ENCODE peak calls at places on chromosomes 7 and 10, in seven cellular contexts. W is Caco-2, N is lower lobe of right lung, U is thoracic aorta, H is mammary epithelial cell, P is HCT116, L is adrenal gland. E is an unnamed sample.

GRCh38 chr7:5702876-5703571 is 78.4 kb downstream of the RNF216 start:
- DNase-seq in U (no peak), L (peak; percentile 51), N (no peak), H (peak; percentile 60), P (peak; percentile 24), W (no peak), E (no peak)

GRCh38 chr7:133109816-133110215 is 27.9 kb upstream of the CHCHD3 start:
- DNase-seq in U (no peak), H (peak; percentile 3), L (no peak), N (no peak), P (no peak), W (no peak), E (no peak)

GRCh38 chr10:96501985-96502384 is 11.7 kb downstream of the TLL2 start:
- DNase-seq in L (no peak), U (no peak), N (no peak), W (no peak), P (peak; percentile 79), H (peak; percentile 94), E (no peak)

GRCh38 chr10:61761825-61762217 is 99.1 kb downstream of the CABCOCO1 start:
- DNase-seq in W (no peak), L (no peak), P (no peak), U (no peak), N (no peak), H (peak; percentile 52), E (no peak)

GRCh38 chr7:43692582-43693373 is 36.5 kb downstream of the COA1 start:
- DNase-seq in L (no peak), W (no peak), H (peak; percentile 56), N (no peak), U (no peak), P (no peak), E (no peak)

GRCh38 chr7:71184609-71185008 is 52.7 kb downstream of the GALNT17 start:
- DNase-seq in L (no peak), U (no peak), N (no peak), P (no peak), H (no peak), W (no peak), E (no peak)

GRCh38 chr7:82594665-82595064 is 151.1 kb upstream of the CACNA2D1 start:
- DNase-seq in H (no peak), U (no peak), W (no peak), L (no peak), P (no peak), N (no peak), E (no peak)

GRCh38 chr10:31706921-31707571 is 221.6 kb downstream of the ARHGAP12 start:
- DNase-seq in H (no peak), N (peak; percentile 71), W (no peak), P (no peak), U (no peak), L (peak; percentile 43), E (peak; percentile 77)

GRCh38 chr7:151197932-151198331 is 10.9 kb upstream of the ASB10 start:
- DNase-seq in P (no peak), H (no peak), L (no peak), U (no peak), W (no peak), N (no peak), E (no peak)

GRCh38 chr10:24118246-24118645 is 90.7 kb upstream of the KIAA1217 start:
- DNase-seq in P (no peak), N (no peak), H (no peak), W (no peak), U (no peak), L (peak; percentile 7), E (no peak)

GRCh38 chr10:71344154-71344915 is 25.3 kb downstream of the SLC29A3 start:
- DNase-seq in U (no peak), W (no peak), L (no peak), N (no peak), P (no peak), H (no peak), E (no peak)
- H3K4me1 ChIP-seq in U (no peaks in the 10 kb centered on the region), W (peaks cover 83% of the 10 kb centered on the region), L (no peaks in the 10 kb centered on the region), N (peaks cover 29% of the 10 kb centered on the region), P (peaks cover 27% of the 10 kb centered on the region), H (peaks cover 25% of the 10 kb centered on the region), E (no peaks in the 10 kb centered on the region)

GRCh38 chr7:23109470-23109869 is 3.9 kb downstream of the KLHL7 start:
- DNase-seq in L (no peak), W (no peak), N (no peak), P (no peak), U (no peak), H (no peak), E (no peak)
- H3K4me3 ChIP-seq in L (no peak overlapping the region), W (no peak overlapping the region), N (no peak overlapping the region), P (no peak overlapping the region), U (no peak overlapping the region), H (no peak overlapping the region), E (no peak overlapping the region)

GRCh38 chr10:118629211-118629610 is 33.8 kb upstream of the PRLHR start:
- DNase-seq in L (no peak), U (no peak), W (no peak), H (no peak), P (no peak), N (no peak), E (no peak)

GRCh38 chr10:118628397-118628796 is 32.9 kb upstream of the PRLHR start:
- DNase-seq in P (no peak), N (no peak), L (no peak), W (no peak), H (no peak), U (no peak), E (no peak)

GRCh38 chr10:118624747-118625146 is 29.3 kb upstream of the PRLHR start:
- DNase-seq in L (no peak), W (no peak), N (no peak), H (no peak), U (no peak), P (no peak), E (no peak)

GRCh38 chr10:118625504-118625903 is 30.1 kb upstream of the PRLHR start:
- DNase-seq in H (no peak), N (no peak), W (no peak), L (no peak), P (no peak), U (no peak), E (no peak)

GRCh38 chr10:118626953-118627352 is 31.5 kb upstream of the PRLHR start:
- DNase-seq in N (no peak), H (no peak), U (no peak), P (no peak), L (no peak), W (no peak), E (no peak)
- TF ChIP-seq CTCF in N (no peak), H (no peak), U (no peak), P (peak; percentile 54), L (no peak), W (no peak), E (no peak)

DNA sequence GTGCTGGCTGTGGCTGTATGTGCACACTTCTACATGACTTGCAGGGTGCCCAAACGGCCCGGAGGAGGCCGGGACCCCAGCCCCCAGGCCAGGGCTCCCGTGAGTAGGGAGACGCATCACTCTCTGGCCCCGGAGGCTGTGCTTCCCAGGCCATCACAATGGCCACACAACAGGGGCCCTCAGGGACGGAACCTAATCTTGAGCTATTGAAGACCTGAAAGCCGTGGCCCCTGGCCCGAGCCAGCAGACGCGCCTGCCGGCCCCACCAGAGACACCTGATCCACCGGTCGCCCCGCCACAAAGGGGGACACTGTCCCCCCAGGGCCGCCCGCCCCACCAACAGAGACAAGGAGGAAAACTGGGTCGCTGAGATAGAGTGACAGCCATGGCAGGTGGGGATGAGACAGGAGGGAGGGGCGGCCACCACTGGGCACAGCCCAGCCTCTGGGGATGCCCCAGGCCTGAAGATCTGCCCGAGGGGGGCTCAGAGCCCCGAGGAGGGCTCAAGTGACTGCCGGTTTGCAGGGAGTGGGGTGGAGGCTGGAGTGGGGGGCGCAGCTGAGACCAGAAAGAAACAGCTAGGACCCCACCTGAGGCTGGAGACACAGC is 10.2 kb upstream of the LFNG start:
- DNase-seq in H (no peak), L (no peak), P (no peak), N (no peak), W (no peak), U (no peak), E (no peak)
- H3K4me1 ChIP-seq in H (peaks cover 32% of the 10 kb centered on the region), L (peaks cover 25% of the 10 kb centered on the region), P (no peaks in the 10 kb centered on the region), N (peaks cover 56% of the 10 kb centered on the region), W (peaks cover 13% of the 10 kb centered on the region), U (peaks cover 6% of the 10 kb centered on the region), E (no peaks in the 10 kb centered on the region)